ENCODE peak calls at places on chromosomes 16 and 17, in eight cellular contexts. X, M, F, U, Q, J, B and C are unnamed samples.

GRCh38 chr16:82945420-82946096 is 318.8 kb downstream of the CDH13 start:
- DNase-seq in X (peak), M (no peak), F (no peak), U (no peak), Q (no peak), J (no peak), B (no peak), C (no peak)

GRCh38 chr16:3575491-3575890 is 1.7 kb downstream of the NLRC3 start:
- DNase-seq in X (no peak), M (no peak), F (no peak), U (no peak), Q (no peak), J (no peak), B (no peak), C (no peak)

GRCh38 chr16:49699718-49700117 is 156.2 kb downstream of the ZNF423 start:
- DNase-seq in X (no peak), M (no peak), F (no peak), U (no peak), Q (peak), J (no peak), B (no peak), C (no peak)

GRCh38 chr16:56989988-56990387 is 631 bp downstream of the NLRC5 start:
- DNase-seq in X (no peak), M (no peak), F (no peak), U (no peak), Q (no peak), J (no peak), B (no peak), C (no peak)

GRCh38 chr17:58541249-58541648 is 26.8 kb upstream of the MTMR4 start:
- DNase-seq in X (no peak), M (no peak), F (no peak), U (no peak), Q (no peak), J (no peak), B (no peak), C (peak)

GRCh38 chr16:19290860-19291259 is 5.3 kb downstream of the CLEC19A start:
- DNase-seq in X (no peak), M (no peak), F (no peak), U (no peak), Q (no peak), J (no peak), B (no peak), C (no peak)

GRCh38 chr16:11129378-11129781 is 126.6 kb downstream of the SOCS1 start:
- DNase-seq in X (no peak), M (no peak), F (no peak), U (no peak), Q (no peak), J (no peak), B (no peak), C (peak)

GRCh38 chr16:78310990-78311561 is 211.6 kb downstream of the WWOX start:
- DNase-seq in X (no peak), M (no peak), F (no peak), U (no peak), Q (no peak), J (no peak), B (no peak), C (no peak)

GRCh38 chr16:88283596-88283995 is 99.2 kb upstream of the ZNF469 start:
- DNase-seq in X (no peak), M (no peak), F (no peak), U (no peak), Q (peak), J (no peak), B (no peak), C (no peak)

GRCh38 chr17:15169676-15170075 is 95.5 kb downstream of the PMP22 start:
- DNase-seq in X (peak), M (no peak), F (no peak), U (no peak), Q (no peak), J (no peak), B (no peak), C (no peak)

GRCh38 chr16:35146031-35146710 is 1686.8 kb downstream of the TP53TG3F start:
- DNase-seq in X (no peak), M (no peak), F (no peak), U (no peak), Q (no peak), J (no peak), B (no peak), C (no peak)

GRCh38 chr17:38967290-38967738 is at the start of gene FBXO47:
- DNase-seq in X (peak), M (peak), F (peak), U (peak), Q (peak), J (peak), B (peak), C (peak)

GRCh38 chr16:4612474-4612931 is 2.2 kb downstream of the UBALD1 start:
- DNase-seq in X (no peak), M (no peak), F (no peak), U (no peak), Q (no peak), J (no peak), B (peak), C (no peak)

GRCh38 chr16:86300746-86301480 is 209.4 kb upstream of the FOXF1 start:
- DNase-seq in X (no peak), M (no peak), F (no peak), U (no peak), Q (no peak), J (no peak), B (no peak), C (no peak)

GRCh38 chr16:27221576-27222498 is 18.5 kb downstream of the KDM8 start:
- DNase-seq in X (peak), M (no peak), F (no peak), U (no peak), Q (peak), J (no peak), B (no peak), C (no peak)

GRCh38 chr17:33602981-33603380 is 309.9 kb upstream of the ASIC2 start:
- DNase-seq in X (no peak), M (no peak), F (no peak), U (no peak), Q (no peak), J (no peak), B (no peak), C (no peak)

GRCh38 chr16:11669380-11670146 is 1.3 kb downstream of the SNN start:
- DNase-seq in X (peak), M (no peak), F (no peak), U (no peak), Q (peak), J (no peak), B (no peak), C (no peak)

GRCh38 chr16:11619327-11619851 is 32.7 kb upstream of the LITAF start:
- DNase-seq in X (no peak), M (no peak), F (no peak), U (no peak), Q (no peak), J (no peak), B (no peak), C (peak)

GRCh38 chr16:53821957-53822625 is 118.1 kb downstream of the FTO start:
- DNase-seq in X (peak), M (peak), F (no peak), U (no peak), Q (no peak), J (no peak), B (peak), C (no peak)